ENCODE peak calls at places on chromosomes 11 and 22, in six cellular contexts. R is GM12878, X is A549, V is HepG2, W is endothelial cell of umbilical vein, F is K562. G is an unnamed sample.

GRCh38 chr11:63240791-63241379 is 2.5 kb downstream of the SLC22A25 start:
- DNase-seq in R (no peak), X (no peak), V (peak; percentile 78), W (no peak), F (no peak), G (no peak)

GRCh38 chr11:67275606-67276409 is 9.5 kb downstream of the GRK2 start:
- DNase-seq in R (no peak), X (no peak), V (no peak), W (no peak), F (no peak), G (peak; percentile 49)

GRCh38 chr11:81869337-81870065 is 864.2 kb downstream of the FAM181B start:
- DNase-seq in R (peak; percentile 99), X (no peak), V (no peak), W (no peak), F (no peak), G (peak; percentile 95)

GRCh38 chr11:35031869-35032268 is 107.1 kb upstream of the CD44 start:
- DNase-seq in R (no peak), X (no peak), V (no peak), W (peak; percentile 20), F (no peak), G (no peak)

GRCh38 chr11:122773781-122774266 is 64.5 kb upstream of the CRTAM start:
- DNase-seq in R (no peak), X (no peak), V (no peak), W (peak; percentile 41), F (no peak), G (no peak)

GRCh38 chr11:83166193-83166866 is 9.4 kb downstream of the PCF11 start:
- DNase-seq in R (no peak), X (no peak), V (no peak), W (no peak), F (no peak), G (no peak)

GRCh38 chr11:43687120-43687791 is 6.7 kb downstream of the HSD17B12 start:
- DNase-seq in R (no peak), X (no peak), V (no peak), W (peak; percentile 87), F (no peak), G (no peak)

GRCh38 chr11:86869531-86869930 is 69.2 kb downstream of the PRSS23 start:
- DNase-seq in R (no peak), X (no peak), V (no peak), W (no peak), F (no peak), G (no peak)

GRCh38 chr11:15127341-15127740 is 12.6 kb downstream of the INSC start:
- DNase-seq in R (no peak), X (no peak), V (no peak), W (no peak), F (no peak), G (no peak)

GRCh38 chr22:39368402-39368801 is 18.6 kb downstream of the SYNGR1 start:
- DNase-seq in R (no peak), X (no peak), V (no peak), W (no peak), F (no peak), G (peak; percentile 83)

GRCh38 chr11:10122337-10123197 is 171.5 kb downstream of the SBF2 start:
- DNase-seq in R (no peak), X (peak; percentile 31), V (no peak), W (no peak), F (no peak), G (peak; percentile 21)

GRCh38 chr11:34232810-34233209 is 125.0 kb downstream of the ABTB2 start:
- DNase-seq in R (no peak), X (no peak), V (no peak), W (no peak), F (no peak), G (no peak)

GRCh38 chr11:127625402-127625801 is 624.8 kb upstream of the KIRREL3 start:
- DNase-seq in R (no peak), X (no peak), V (no peak), W (no peak), F (no peak), G (no peak)

GRCh38 chr11:19995131-19995530 is 165.1 kb downstream of the DBX1 start:
- DNase-seq in R (no peak), X (peak; percentile 56), V (peak; percentile 88), W (peak; percentile 39), F (peak; percentile 26), G (no peak)

GRCh38 chr11:121047926-121048325 is 24.0 kb downstream of the TBCEL start:
- DNase-seq in R (no peak), X (no peak), V (no peak), W (no peak), F (no peak), G (no peak)

GRCh38 chr22:35156945-35157344 is 91.0 kb downstream of the ISX start:
- DNase-seq in R (no peak), X (no peak), V (no peak), W (no peak), F (no peak), G (no peak)

GRCh38 chr11:315516-315994 is 1.7 kb downstream of the IFITM1 start:
- DNase-seq in R (no peak), X (no peak), V (no peak), W (no peak), F (no peak), G (no peak)

GRCh38 chr22:31085493-31085824 is 4.3 kb downstream of the SMTN start:
- DNase-seq in R (no peak), X (no peak), V (no peak), W (no peak), F (no peak), G (peak; percentile 68)

GRCh38 chr11:8744423-8744822 is 61.8 kb downstream of the RPL27A start:
- DNase-seq in R (no peak), X (no peak), V (no peak), W (no peak), F (no peak), G (no peak)

GRCh38 chr11:73206751-73207280 is 11.3 kb upstream of the P2RY2 start:
- DNase-seq in R (no peak), X (no peak), V (no peak), W (no peak), F (no peak), G (no peak)

GRCh38 chr11:129625930-129626329 is 189.7 kb upstream of the TMEM45B start:
- DNase-seq in R (no peak), X (no peak), V (no peak), W (no peak), F (no peak), G (no peak)

GRCh38 chr11:88689548-88690240 is 352.2 kb upstream of the CTSC start:
- DNase-seq in R (no peak), X (no peak), V (no peak), W (no peak), F (no peak), G (no peak)

GRCh38 chr22:43110444-43110926 is at the start of gene BIK:
- DNase-seq in R (no peak), X (no peak), V (peak; percentile 51), W (peak; percentile 47), F (peak; percentile 75), G (peak; percentile 81)

GRCh38 chr11:91641153-91641552 is 583.5 kb upstream of the FAT3 start:
- DNase-seq in R (no peak), X (no peak), V (no peak), W (no peak), F (no peak), G (no peak)

GRCh38 chr22:45284705-45285305 is at the start of gene UPK3A:
- DNase-seq in R (no peak), X (peak; percentile 28), V (no peak), W (peak; percentile 30), F (peak; percentile 20), G (peak; percentile 57)

GRCh38 chr11:8533332-8533731 is 60.7 kb downstream of the STK33 start:
- DNase-seq in R (peak; percentile 86), X (no peak), V (no peak), W (no peak), F (no peak), G (no peak)

GRCh38 chr11:86735462-86736302 is 63.3 kb upstream of the ME3 start:
- DNase-seq in R (no peak), X (peak; percentile 66), V (no peak), W (peak; percentile 78), F (no peak), G (no peak)

GRCh38 chr22:37880668-37881440 is 25.2 kb upstream of the MICALL1 start:
- DNase-seq in R (no peak), X (no peak), V (no peak), W (peak; percentile 75), F (no peak), G (no peak)

GRCh38 chr11:119764108-119764874 is 35.3 kb upstream of the NECTIN1 start:
- DNase-seq in R (no peak), X (no peak), V (no peak), W (no peak), F (no peak), G (no peak)

GRCh38 chr11:107263865-107264563 is 193.6 kb downstream of the CWF19L2 start:
- DNase-seq in R (peak; percentile 9), X (no peak), V (no peak), W (no peak), F (no peak), G (no peak)

GRCh38 chr11:205221-206001 is 1.8 kb downstream of the BET1L start:
- DNase-seq in R (no peak), X (no peak), V (no peak), W (no peak), F (no peak), G (no peak)

GRCh38 chr11:33160147-33160546 is 1.1 kb downstream of the CSTF3 start:
- DNase-seq in R (no peak), X (no peak), V (peak; percentile 26), W (peak; percentile 62), F (no peak), G (peak; percentile 56)

GRCh38 chr22:50641696-50642607 is 14.0 kb upstream of the ARSA start:
- DNase-seq in R (no peak), X (no peak), V (peak; percentile 95), W (peak; percentile 74), F (peak; percentile 42), G (peak; percentile 19)

GRCh38 chr11:96021901-96022650 is 98.2 kb upstream of the MTMR2 start:
- DNase-seq in R (no peak), X (no peak), V (no peak), W (no peak), F (no peak), G (no peak)

GRCh38 chr11:26227311-26227710 is 104.6 kb upstream of the ANO3 start:
- DNase-seq in R (peak; percentile 24), X (peak; percentile 2), V (peak; percentile 4), W (peak; percentile 92), F (no peak), G (peak; percentile 32)

GRCh38 chr11:124473476-124473875 is 28.0 kb upstream of the OR8B8 start:
- DNase-seq in R (no peak), X (no peak), V (no peak), W (no peak), F (no peak), G (no peak)
- TF ChIP-seq MYC in R (no peak), X (no peak), V (no peak), W (no peak), F (no peak), G (no peak)

GRCh38 chr11:133669371-133670046 is 137.2 kb upstream of the OPCML start:
- DNase-seq in R (no peak), X (no peak), V (no peak), W (no peak), F (no peak), G (no peak)
- TF ChIP-seq MAX in R (no peak), X (no peak), V (no peak), W (no peak), F (no peak), G (no peak)

GRCh38 chr11:64768300-64768694 is 8.5 kb upstream of the PYGM start:
- DNase-seq in R (no peak), X (no peak), V (no peak), W (no peak), F (no peak), G (no peak)
- TF ChIP-seq POLR2A in R (no peak), X (no peak), V (no peak), W (no peak), F (no peak), G (no peak)

GRCh38 chr11:57196556-57196955 is 14.8 kb downstream of the LRRC55 start:
- DNase-seq in R (no peak), X (no peak), V (no peak), W (peak; percentile 44), F (no peak), G (no peak)
- TF ChIP-seq MYC in R (no peak), X (no peak), V (no peak), W (no peak), F (no peak), G (no peak)